ENCODE peak calls at places on chromosome 5, in six cellular contexts. One of them, this sample, is unnamed.

GRCh38 chr5:3329427-3329826 is 266.2 kb upstream of the IRX1 start:
- DNase-seq in GM23338: no peak
- DNase-seq in choroid plexus epithelial cell: no peak
- DNase-seq in endothelial cell of umbilical vein: no peak
- DNase-seq in IMR-90: no peak
- DNase-seq in brain microvascular endothelial cell: no peak
- DNase-seq in this sample: no peak

GRCh38 chr5:153490124-153491085 is at the start of gene GRIA1:
- DNase-seq in GM23338: peak
- DNase-seq in choroid plexus epithelial cell: peak
- DNase-seq in endothelial cell of umbilical vein: no peak
- DNase-seq in IMR-90: peak
- DNase-seq in brain microvascular endothelial cell: no peak
- DNase-seq in this sample: peak

GRCh38 chr5:80934751-80935150 is 25.4 kb upstream of the RASGRF2 start:
- DNase-seq in GM23338: peak
- DNase-seq in choroid plexus epithelial cell: no peak
- DNase-seq in endothelial cell of umbilical vein: no peak
- DNase-seq in IMR-90: no peak
- DNase-seq in brain microvascular endothelial cell: no peak
- DNase-seq in this sample: no peak

GRCh38 chr5:170353946-170354345 is 35.2 kb downstream of the KCNMB1 start:
- DNase-seq in GM23338: no peak
- DNase-seq in choroid plexus epithelial cell: no peak
- DNase-seq in endothelial cell of umbilical vein: no peak
- DNase-seq in IMR-90: no peak
- DNase-seq in brain microvascular endothelial cell: no peak
- DNase-seq in this sample: no peak

GRCh38 chr5:133996683-133997252 is 8.0 kb downstream of the VDAC1 start:
- DNase-seq in GM23338: peak
- DNase-seq in choroid plexus epithelial cell: no peak
- DNase-seq in endothelial cell of umbilical vein: no peak
- DNase-seq in IMR-90: no peak
- DNase-seq in brain microvascular endothelial cell: no peak
- DNase-seq in this sample: no peak

GRCh38 chr5:146173597-146173996 is 8.9 kb downstream of the LARS1 start:
- DNase-seq in GM23338: no peak
- DNase-seq in choroid plexus epithelial cell: no peak
- DNase-seq in endothelial cell of umbilical vein: no peak
- DNase-seq in IMR-90: no peak
- DNase-seq in brain microvascular endothelial cell: no peak
- DNase-seq in this sample: no peak

GRCh38 chr5:124806026-124806856 is 59.8 kb upstream of the ZNF608 start:
- DNase-seq in GM23338: peak
- DNase-seq in choroid plexus epithelial cell: peak
- DNase-seq in endothelial cell of umbilical vein: peak
- DNase-seq in IMR-90: peak
- DNase-seq in brain microvascular endothelial cell: peak
- DNase-seq in this sample: peak

GRCh38 chr5:80140496-80140895 is 105.3 kb downstream of the THBS4 start:
- DNase-seq in GM23338: no peak
- DNase-seq in choroid plexus epithelial cell: no peak
- DNase-seq in endothelial cell of umbilical vein: no peak
- DNase-seq in IMR-90: no peak
- DNase-seq in brain microvascular endothelial cell: no peak
- DNase-seq in this sample: no peak

GRCh38 chr5:114782869-114783268 is 386.8 kb downstream of the TRIM36 start:
- DNase-seq in GM23338: peak
- DNase-seq in choroid plexus epithelial cell: no peak
- DNase-seq in endothelial cell of umbilical vein: no peak
- DNase-seq in IMR-90: no peak
- DNase-seq in brain microvascular endothelial cell: no peak
- DNase-seq in this sample: no peak

GRCh38 chr5:137699291-137700281 is 36.3 kb downstream of the KLHL3 start:
- DNase-seq in GM23338: no peak
- DNase-seq in choroid plexus epithelial cell: peak
- DNase-seq in endothelial cell of umbilical vein: peak
- DNase-seq in IMR-90: peak
- DNase-seq in brain microvascular endothelial cell: no peak
- DNase-seq in this sample: no peak

GRCh38 chr5:56816546-56817081 is 1.3 kb downstream of the MAP3K1 start:
- DNase-seq in GM23338: peak
- DNase-seq in choroid plexus epithelial cell: peak
- DNase-seq in endothelial cell of umbilical vein: peak
- DNase-seq in IMR-90: peak
- DNase-seq in brain microvascular endothelial cell: peak
- DNase-seq in this sample: peak

GRCh38 chr5:154858972-154859950 is 834 bp downstream of the CNOT8 start:
- DNase-seq in GM23338: no peak
- DNase-seq in choroid plexus epithelial cell: peak
- DNase-seq in endothelial cell of umbilical vein: peak
- DNase-seq in IMR-90: no peak
- DNase-seq in brain microvascular endothelial cell: no peak
- DNase-seq in this sample: peak

GRCh38 chr5:142871056-142871879 is 101.1 kb downstream of the ARHGAP26 start:
- DNase-seq in GM23338: no peak
- DNase-seq in choroid plexus epithelial cell: no peak
- DNase-seq in endothelial cell of umbilical vein: no peak
- DNase-seq in IMR-90: no peak
- DNase-seq in brain microvascular endothelial cell: no peak
- DNase-seq in this sample: no peak

GRCh38 chr5:178350361-178351220 is 118.0 kb upstream of the PHYKPL start:
- DNase-seq in GM23338: no peak
- DNase-seq in choroid plexus epithelial cell: no peak
- DNase-seq in endothelial cell of umbilical vein: no peak
- DNase-seq in IMR-90: no peak
- DNase-seq in brain microvascular endothelial cell: no peak
- DNase-seq in this sample: no peak

GRCh38 chr5:57750282-57750681 is 267.7 kb upstream of the ACTBL2 start:
- DNase-seq in GM23338: no peak
- DNase-seq in choroid plexus epithelial cell: no peak
- DNase-seq in endothelial cell of umbilical vein: no peak
- DNase-seq in IMR-90: no peak
- DNase-seq in brain microvascular endothelial cell: no peak
- DNase-seq in this sample: no peak

GRCh38 chr5:173378727-173379126 is 50.5 kb upstream of the STC2 start:
- DNase-seq in GM23338: no peak
- DNase-seq in choroid plexus epithelial cell: no peak
- DNase-seq in endothelial cell of umbilical vein: no peak
- DNase-seq in IMR-90: no peak
- DNase-seq in brain microvascular endothelial cell: no peak
- DNase-seq in this sample: no peak

GRCh38 chr5:53890490-53890889 is 330.1 kb downstream of the NDUFS4 start:
- DNase-seq in GM23338: no peak
- DNase-seq in choroid plexus epithelial cell: no peak
- DNase-seq in endothelial cell of umbilical vein: no peak
- DNase-seq in IMR-90: no peak
- DNase-seq in brain microvascular endothelial cell: no peak
- DNase-seq in this sample: no peak

GRCh38 chr5:103066346-103066745 is 53.6 kb downstream of the GIN1 start:
- DNase-seq in GM23338: no peak
- DNase-seq in choroid plexus epithelial cell: no peak
- DNase-seq in endothelial cell of umbilical vein: no peak
- DNase-seq in IMR-90: no peak
- DNase-seq in brain microvascular endothelial cell: no peak
- DNase-seq in this sample: no peak

GRCh38 chr5:42250-42649 is 49.7 kb upstream of the PLEKHG4B start:
- DNase-seq in GM23338: peak
- DNase-seq in choroid plexus epithelial cell: peak
- DNase-seq in endothelial cell of umbilical vein: no peak
- DNase-seq in IMR-90: peak
- DNase-seq in brain microvascular endothelial cell: peak
- DNase-seq in this sample: peak

GRCh38 chr5:180950291-180950949 is 38.2 kb upstream of the BTNL3 start:
- DNase-seq in GM23338: no peak
- DNase-seq in choroid plexus epithelial cell: no peak
- DNase-seq in endothelial cell of umbilical vein: no peak
- DNase-seq in IMR-90: no peak
- DNase-seq in brain microvascular endothelial cell: no peak
- DNase-seq in this sample: no peak

GRCh38 chr5:9348296-9348996 is 197.4 kb downstream of the SEMA5A start:
- DNase-seq in GM23338: no peak
- DNase-seq in choroid plexus epithelial cell: peak
- DNase-seq in endothelial cell of umbilical vein: peak
- DNase-seq in IMR-90: peak
- DNase-seq in brain microvascular endothelial cell: peak
- DNase-seq in this sample: peak

DNA sequence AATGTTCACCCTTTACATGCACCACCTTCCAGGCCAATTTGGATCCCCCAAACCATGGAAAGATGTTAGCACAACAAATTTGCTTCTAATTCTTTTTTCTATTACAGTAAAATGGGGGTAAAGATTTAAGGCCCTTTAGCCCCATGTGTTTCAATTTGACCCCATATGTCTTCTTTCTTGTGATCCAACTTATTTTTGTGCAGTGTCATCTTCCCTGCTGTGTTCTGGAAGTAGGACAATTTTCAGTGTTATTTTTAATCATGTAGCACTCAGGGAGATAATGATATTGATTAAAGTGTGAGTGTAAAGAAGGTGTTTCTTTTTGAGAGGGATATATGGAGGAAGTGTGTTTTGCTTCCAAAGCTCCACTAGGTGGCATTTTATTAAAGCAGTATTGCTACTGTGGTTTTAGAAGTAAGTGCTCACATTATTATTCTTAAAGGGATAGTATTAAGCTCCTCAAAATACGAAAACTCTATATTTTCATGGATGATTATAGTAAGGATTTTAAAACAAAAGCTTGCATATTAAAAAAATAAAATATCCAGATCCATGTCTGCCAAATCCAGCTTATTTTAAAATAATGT is 118.7 kb upstream of the ATP10B start:
- DNase-seq in GM23338: peak
- DNase-seq in choroid plexus epithelial cell: peak
- DNase-seq in endothelial cell of umbilical vein: no peak
- DNase-seq in IMR-90: no peak
- DNase-seq in brain microvascular endothelial cell: no peak
- DNase-seq in this sample: no peak
- TF ChIP-seq CTCF in GM23338: peak
- TF ChIP-seq CTCF in choroid plexus epithelial cell: no peak
- TF ChIP-seq CTCF in endothelial cell of umbilical vein: no peak
- TF ChIP-seq CTCF in IMR-90: no peak
- TF ChIP-seq CTCF in brain microvascular endothelial cell: no peak
- TF ChIP-seq CTCF in this sample: no peak

DNA sequence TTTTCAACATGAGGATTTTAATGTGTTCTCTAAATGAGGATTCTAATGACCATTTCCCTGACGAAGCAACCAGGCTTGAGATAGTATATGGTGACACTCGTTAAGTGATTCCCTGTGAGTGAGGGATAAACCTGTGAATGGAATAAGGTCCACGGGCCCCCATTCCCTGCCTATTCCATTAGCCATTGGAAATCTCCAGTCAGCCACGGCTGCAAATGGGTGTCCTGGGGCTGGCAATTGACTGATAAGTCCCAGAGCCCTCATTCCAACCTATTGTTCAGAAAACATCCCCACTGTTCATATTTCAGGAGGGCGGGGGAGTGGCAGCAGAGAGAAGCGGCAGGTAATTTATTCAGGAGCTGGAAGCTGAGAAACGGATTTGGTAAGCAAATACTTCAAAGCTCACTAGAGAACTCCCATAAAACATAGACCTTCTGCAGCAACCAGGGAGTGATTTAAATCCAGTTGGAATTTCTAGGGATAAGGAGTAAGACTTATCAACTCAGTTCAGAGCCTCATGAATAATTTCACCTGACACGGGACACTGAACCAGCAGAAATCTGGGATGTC is 42.0 kb downstream of the TMEM174 start:
- DNase-seq in GM23338: peak
- DNase-seq in choroid plexus epithelial cell: no peak
- DNase-seq in endothelial cell of umbilical vein: no peak
- DNase-seq in IMR-90: no peak
- DNase-seq in brain microvascular endothelial cell: no peak
- DNase-seq in this sample: no peak
- H3K4me3 ChIP-seq in GM23338: peak
- H3K4me3 ChIP-seq in choroid plexus epithelial cell: no peak
- H3K4me3 ChIP-seq in endothelial cell of umbilical vein: no peak
- H3K4me3 ChIP-seq in IMR-90: no peak
- H3K4me3 ChIP-seq in brain microvascular endothelial cell: no peak
- H3K4me3 ChIP-seq in this sample: no peak

DNA sequence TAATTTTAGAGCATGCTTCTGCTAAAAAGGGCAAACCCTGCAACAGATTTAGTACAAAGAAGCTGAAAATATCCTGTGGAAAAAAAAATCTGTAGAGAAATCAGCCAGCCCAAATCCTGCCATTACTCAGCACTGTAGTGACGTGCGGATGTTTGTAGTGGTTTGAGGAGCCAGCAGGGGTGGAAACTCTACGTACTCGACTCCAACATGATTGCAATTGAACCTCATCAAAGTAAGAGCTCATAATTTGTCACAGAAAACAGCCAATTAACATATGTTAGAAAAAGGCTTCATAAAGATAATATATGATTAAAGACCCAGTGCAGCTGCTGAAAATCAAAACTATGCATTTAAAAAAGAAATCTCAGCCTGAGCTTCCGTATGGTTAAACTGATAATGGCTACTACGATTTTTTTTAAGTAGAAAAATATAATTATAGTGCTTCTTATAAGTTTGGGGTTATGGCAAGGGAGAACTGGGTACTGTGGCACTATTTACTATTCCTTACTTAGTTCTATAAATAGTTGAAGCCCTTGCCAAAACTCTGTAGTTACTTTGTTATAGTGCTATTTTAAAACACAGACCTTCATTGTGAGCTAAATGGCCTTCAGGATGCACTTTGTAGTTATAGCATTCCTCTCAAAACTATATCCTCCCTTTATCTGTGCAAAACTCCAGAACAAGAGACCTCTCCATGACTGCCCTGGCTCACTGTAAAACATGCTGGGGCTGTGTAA is 49.4 kb downstream of the MEF2C start:
- DNase-seq in GM23338: peak
- DNase-seq in choroid plexus epithelial cell: peak
- DNase-seq in endothelial cell of umbilical vein: peak
- DNase-seq in IMR-90: peak
- DNase-seq in brain microvascular endothelial cell: peak
- DNase-seq in this sample: peak
- TF ChIP-seq CTCF in GM23338: no peak
- TF ChIP-seq CTCF in choroid plexus epithelial cell: no peak
- TF ChIP-seq CTCF in endothelial cell of umbilical vein: no peak
- TF ChIP-seq CTCF in IMR-90: no peak
- TF ChIP-seq CTCF in brain microvascular endothelial cell: no peak
- TF ChIP-seq CTCF in this sample: no peak

DNA sequence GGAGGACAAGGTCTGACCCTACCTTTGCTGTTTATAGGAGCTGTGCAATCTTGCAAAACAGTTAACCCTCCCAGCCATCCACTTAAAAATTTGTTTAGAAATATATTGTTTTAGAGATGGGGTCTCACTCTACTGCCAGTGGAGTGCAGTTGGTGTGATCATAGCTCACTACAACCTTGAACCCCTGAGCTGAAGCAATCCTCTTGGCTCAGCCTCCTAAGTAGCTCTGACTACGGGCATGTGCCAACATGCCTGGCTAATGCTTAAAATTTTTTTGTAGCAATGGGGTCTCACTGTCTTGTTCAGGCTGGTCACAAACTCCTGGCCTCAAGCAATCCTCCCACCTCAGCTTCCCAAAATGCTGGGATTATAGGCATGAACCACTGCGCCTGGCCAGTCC is 120.2 kb upstream of the PJA2 start:
- DNase-seq in GM23338: no peak
- DNase-seq in choroid plexus epithelial cell: no peak
- DNase-seq in endothelial cell of umbilical vein: no peak
- DNase-seq in IMR-90: no peak
- DNase-seq in brain microvascular endothelial cell: no peak
- DNase-seq in this sample: no peak
- H3K4me3 ChIP-seq in GM23338: no peak
- H3K4me3 ChIP-seq in choroid plexus epithelial cell: no peak
- H3K4me3 ChIP-seq in endothelial cell of umbilical vein: no peak
- H3K4me3 ChIP-seq in IMR-90: no peak
- H3K4me3 ChIP-seq in brain microvascular endothelial cell: no peak
- H3K4me3 ChIP-seq in this sample: no peak

GRCh38 chr5:112149727-112150126 is 269.4 kb downstream of the EPB41L4A start:
- DNase-seq in GM23338: no peak
- DNase-seq in choroid plexus epithelial cell: no peak
- DNase-seq in endothelial cell of umbilical vein: no peak
- DNase-seq in IMR-90: no peak
- DNase-seq in brain microvascular endothelial cell: no peak
- DNase-seq in this sample: no peak
- TF ChIP-seq CTCF in GM23338: no peak
- TF ChIP-seq CTCF in choroid plexus epithelial cell: no peak
- TF ChIP-seq CTCF in endothelial cell of umbilical vein: no peak
- TF ChIP-seq CTCF in IMR-90: no peak
- TF ChIP-seq CTCF in brain microvascular endothelial cell: no peak
- TF ChIP-seq CTCF in this sample: no peak